ENCODE peak calls at places on chromosome X, in seven cellular contexts. One of them, this sample, is unnamed.

GRCh38 chrX:150848914-150849365 is 49.5 kb downstream of the CD99L2 start:
- DNase-seq in mesenchymal stem cell: no peak
- DNase-seq in mesendoderm: no peak
- DNase-seq in H9: no peak
- DNase-seq in IMR-90: no peak
- DNase-seq in neuronal stem cell: no peak
- DNase-seq in trophoblast cell: peak
- DNase-seq in this sample: no peak

GRCh38 chrX:80223922-80224579 is 196.2 kb upstream of the TENT5D start:
- DNase-seq in mesendoderm: peak
- DNase-seq in H9: no peak
- DNase-seq in IMR-90: no peak
- DNase-seq in trophoblast cell: no peak
- DNase-seq in mesenchymal stem cell: no peak
- DNase-seq in neuronal stem cell: no peak
- DNase-seq in this sample: no peak

GRCh38 chrX:38799995-38800394 is 1.3 kb upstream of the MID1IP1 start:
- DNase-seq in mesenchymal stem cell: no peak
- DNase-seq in trophoblast cell: no peak
- DNase-seq in neuronal stem cell: no peak
- DNase-seq in mesendoderm: no peak
- DNase-seq in H9: no peak
- DNase-seq in IMR-90: no peak
- DNase-seq in this sample: no peak

GRCh38 chrX:11543249-11543648 is 122.5 kb downstream of the ARHGAP6 start:
- DNase-seq in trophoblast cell: no peak
- DNase-seq in neuronal stem cell: no peak
- DNase-seq in mesendoderm: no peak
- DNase-seq in IMR-90: no peak
- DNase-seq in mesenchymal stem cell: no peak
- DNase-seq in H9: no peak
- DNase-seq in this sample: no peak

GRCh38 chrX:85619962-85620361 is 240.5 kb upstream of the POF1B start:
- DNase-seq in IMR-90: no peak
- DNase-seq in mesendoderm: peak
- DNase-seq in mesenchymal stem cell: no peak
- DNase-seq in trophoblast cell: peak
- DNase-seq in H9: peak
- DNase-seq in neuronal stem cell: no peak
- DNase-seq in this sample: no peak

GRCh38 chrX:38805294-38806053 is 4.2 kb downstream of the MID1IP1 start:
- DNase-seq in neuronal stem cell: no peak
- DNase-seq in IMR-90: peak
- DNase-seq in H9: peak
- DNase-seq in trophoblast cell: peak
- DNase-seq in mesendoderm: peak
- DNase-seq in mesenchymal stem cell: peak
- DNase-seq in this sample: no peak

GRCh38 chrX:106168107-106168506 is at the start of gene PWWP3B:
- DNase-seq in H9: peak
- DNase-seq in IMR-90: no peak
- DNase-seq in mesenchymal stem cell: peak
- DNase-seq in neuronal stem cell: peak
- DNase-seq in mesendoderm: peak
- DNase-seq in trophoblast cell: peak
- DNase-seq in this sample: no peak

GRCh38 chrX:133985164-133986007 is at the start of gene GPC3:
- DNase-seq in mesenchymal stem cell: peak
- DNase-seq in IMR-90: peak
- DNase-seq in H9: peak
- DNase-seq in neuronal stem cell: no peak
- DNase-seq in trophoblast cell: peak
- DNase-seq in mesendoderm: peak
- DNase-seq in this sample: peak

GRCh38 chrX:16771483-16772398 is 14.5 kb upstream of the TXLNG start:
- DNase-seq in trophoblast cell: peak
- DNase-seq in IMR-90: peak
- DNase-seq in mesenchymal stem cell: peak
- DNase-seq in H9: peak
- DNase-seq in mesendoderm: peak
- DNase-seq in neuronal stem cell: peak
- DNase-seq in this sample: peak

GRCh38 chrX:19886888-19887531 is 390 bp downstream of the SH3KBP1 start:
- DNase-seq in trophoblast cell: peak
- DNase-seq in IMR-90: no peak
- DNase-seq in H9: no peak
- DNase-seq in mesendoderm: no peak
- DNase-seq in neuronal stem cell: no peak
- DNase-seq in mesenchymal stem cell: no peak
- DNase-seq in this sample: peak

GRCh38 chrX:24210190-24210589 is 60.7 kb downstream of the ZFX start:
- DNase-seq in neuronal stem cell: no peak
- DNase-seq in H9: no peak
- DNase-seq in mesendoderm: no peak
- DNase-seq in trophoblast cell: no peak
- DNase-seq in mesenchymal stem cell: no peak
- DNase-seq in IMR-90: no peak
- DNase-seq in this sample: no peak

GRCh38 chrX:154484255-154485149 is 1.9 kb downstream of the UBL4A start:
- DNase-seq in H9: no peak
- DNase-seq in IMR-90: no peak
- DNase-seq in neuronal stem cell: no peak
- DNase-seq in trophoblast cell: no peak
- DNase-seq in mesendoderm: no peak
- DNase-seq in mesenchymal stem cell: no peak
- DNase-seq in this sample: no peak

GRCh38 chrX:47293106-47293505 is 60.3 kb downstream of the USP11 start:
- DNase-seq in IMR-90: no peak
- DNase-seq in H9: no peak
- DNase-seq in neuronal stem cell: no peak
- DNase-seq in trophoblast cell: peak
- DNase-seq in mesendoderm: no peak
- DNase-seq in mesenchymal stem cell: no peak
- DNase-seq in this sample: no peak

GRCh38 chrX:150152036-150152435 is 211.1 kb upstream of the MAMLD1 start:
- DNase-seq in neuronal stem cell: no peak
- DNase-seq in IMR-90: no peak
- DNase-seq in trophoblast cell: no peak
- DNase-seq in mesendoderm: peak
- DNase-seq in mesenchymal stem cell: no peak
- DNase-seq in H9: no peak
- DNase-seq in this sample: no peak

GRCh38 chrX:12013220-12013619 is 125.1 kb upstream of the FRMPD4 start:
- DNase-seq in mesenchymal stem cell: peak
- DNase-seq in mesendoderm: no peak
- DNase-seq in H9: no peak
- DNase-seq in neuronal stem cell: no peak
- DNase-seq in trophoblast cell: peak
- DNase-seq in IMR-90: peak
- DNase-seq in this sample: no peak

GRCh38 chrX:16786791-16787735 is 797 bp downstream of the TXLNG start:
- DNase-seq in mesenchymal stem cell: no peak
- DNase-seq in H9: no peak
- DNase-seq in IMR-90: no peak
- DNase-seq in mesendoderm: no peak
- DNase-seq in neuronal stem cell: no peak
- DNase-seq in trophoblast cell: no peak
- DNase-seq in this sample: no peak

GRCh38 chrX:35890699-35891098 is 28.8 kb upstream of the CFAP47 start:
- DNase-seq in IMR-90: peak
- DNase-seq in mesenchymal stem cell: peak
- DNase-seq in neuronal stem cell: peak
- DNase-seq in trophoblast cell: peak
- DNase-seq in mesendoderm: peak
- DNase-seq in H9: peak
- DNase-seq in this sample: peak

GRCh38 chrX:38999967-39000745 is 198.9 kb downstream of the MID1IP1 start:
- DNase-seq in neuronal stem cell: no peak
- DNase-seq in mesendoderm: peak
- DNase-seq in IMR-90: peak
- DNase-seq in trophoblast cell: no peak
- DNase-seq in mesenchymal stem cell: peak
- DNase-seq in H9: no peak
- DNase-seq in this sample: no peak

DNA sequence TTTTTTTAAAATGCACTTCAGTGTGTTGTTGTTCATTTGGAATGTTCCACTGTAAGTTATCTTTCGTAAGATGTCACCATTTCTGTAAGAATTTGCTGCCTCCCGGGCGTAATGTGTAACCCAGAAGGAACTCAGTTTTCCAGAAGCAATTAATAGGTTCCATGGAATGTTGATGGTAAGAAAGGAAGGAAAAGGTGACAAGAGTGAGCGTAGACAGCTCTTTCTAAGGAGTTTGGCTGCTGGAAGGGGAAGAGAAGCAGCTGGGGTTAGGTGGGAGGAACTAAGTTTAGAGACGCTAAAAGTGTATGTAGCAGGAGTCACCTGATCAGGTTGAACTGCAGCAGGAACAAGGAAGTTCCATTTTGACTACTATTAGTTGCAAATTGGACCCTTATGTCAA is 35.9 kb downstream of the PNMA5 start:
- DNase-seq in mesendoderm: peak
- DNase-seq in trophoblast cell: peak
- DNase-seq in mesenchymal stem cell: no peak
- DNase-seq in neuronal stem cell: no peak
- DNase-seq in IMR-90: no peak
- DNase-seq in H9: no peak
- DNase-seq in this sample: no peak
- H4K8ac ChIP-seq in mesendoderm: peak
- H4K8ac ChIP-seq in trophoblast cell: peak
- H4K8ac ChIP-seq in mesenchymal stem cell: no peak
- H4K8ac ChIP-seq in neuronal stem cell: no peak
- H4K8ac ChIP-seq in IMR-90: peak
- H4K8ac ChIP-seq in H9: no peak
- H4K8ac ChIP-seq in this sample: peak

DNA sequence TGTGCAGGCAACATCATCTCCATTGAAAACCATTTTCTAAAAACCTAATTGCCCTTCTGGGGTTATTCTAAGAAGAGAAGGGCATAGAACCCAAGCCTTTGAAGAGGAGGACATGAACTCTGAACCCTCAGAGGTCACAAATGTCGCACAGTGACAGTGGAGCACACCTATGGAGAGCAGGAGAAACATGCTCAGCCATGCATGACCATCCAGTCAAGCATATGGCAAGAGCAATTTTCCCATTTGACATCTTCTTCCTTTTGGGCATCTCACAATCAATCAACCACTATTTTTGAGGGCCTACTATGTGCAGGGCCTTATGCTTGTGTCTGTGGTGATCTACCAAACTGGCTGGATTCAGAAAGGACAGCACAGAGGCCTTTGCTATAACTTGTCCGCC is 30.1 kb upstream of the AFF2 start:
- DNase-seq in trophoblast cell: no peak
- DNase-seq in IMR-90: no peak
- DNase-seq in mesendoderm: no peak
- DNase-seq in H9: no peak
- DNase-seq in neuronal stem cell: no peak
- DNase-seq in mesenchymal stem cell: no peak
- DNase-seq in this sample: no peak
- H2BK120ac ChIP-seq in trophoblast cell: no peak
- H2BK120ac ChIP-seq in IMR-90: no peak
- H2BK120ac ChIP-seq in mesendoderm: no peak
- H2BK120ac ChIP-seq in H9: no peak
- H2BK120ac ChIP-seq in neuronal stem cell: no peak
- H2BK120ac ChIP-seq in mesenchymal stem cell: no peak
- H2BK120ac ChIP-seq in this sample: no peak

GRCh38 chrX:119791437-119792231 is at the start of gene RPL39:
- DNase-seq in neuronal stem cell: peak
- DNase-seq in mesendoderm: peak
- DNase-seq in mesenchymal stem cell: peak
- DNase-seq in trophoblast cell: peak
- DNase-seq in IMR-90: peak
- DNase-seq in H9: peak
- DNase-seq in this sample: peak
- H4K8ac ChIP-seq in neuronal stem cell: no peak
- H4K8ac ChIP-seq in mesendoderm: peak
- H4K8ac ChIP-seq in mesenchymal stem cell: peak
- H4K8ac ChIP-seq in trophoblast cell: peak
- H4K8ac ChIP-seq in IMR-90: peak
- H4K8ac ChIP-seq in H9: no peak
- H4K8ac ChIP-seq in this sample: peak

GRCh38 chrX:69104756-69105434 is 60.4 kb downstream of the PJA1 start:
- DNase-seq in IMR-90: no peak
- DNase-seq in neuronal stem cell: no peak
- DNase-seq in trophoblast cell: peak
- DNase-seq in mesendoderm: peak
- DNase-seq in mesenchymal stem cell: no peak
- DNase-seq in H9: no peak
- DNase-seq in this sample: no peak

GRCh38 chrX:69109036-69109663 is 56.1 kb downstream of the PJA1 start:
- DNase-seq in mesendoderm: no peak
- DNase-seq in neuronal stem cell: no peak
- DNase-seq in mesenchymal stem cell: no peak
- DNase-seq in trophoblast cell: no peak
- DNase-seq in IMR-90: no peak
- DNase-seq in H9: no peak
- DNase-seq in this sample: no peak

GRCh38 chrX:69109706-69110635 is 55.3 kb downstream of the PJA1 start:
- DNase-seq in IMR-90: peak
- DNase-seq in mesenchymal stem cell: peak
- DNase-seq in trophoblast cell: peak
- DNase-seq in H9: peak
- DNase-seq in neuronal stem cell: no peak
- DNase-seq in mesendoderm: peak
- DNase-seq in this sample: no peak

GRCh38 chrX:69107747-69108410 is 57.4 kb downstream of the PJA1 start:
- DNase-seq in trophoblast cell: no peak
- DNase-seq in neuronal stem cell: no peak
- DNase-seq in mesendoderm: peak
- DNase-seq in IMR-90: no peak
- DNase-seq in H9: no peak
- DNase-seq in mesenchymal stem cell: no peak
- DNase-seq in this sample: no peak

DNA sequence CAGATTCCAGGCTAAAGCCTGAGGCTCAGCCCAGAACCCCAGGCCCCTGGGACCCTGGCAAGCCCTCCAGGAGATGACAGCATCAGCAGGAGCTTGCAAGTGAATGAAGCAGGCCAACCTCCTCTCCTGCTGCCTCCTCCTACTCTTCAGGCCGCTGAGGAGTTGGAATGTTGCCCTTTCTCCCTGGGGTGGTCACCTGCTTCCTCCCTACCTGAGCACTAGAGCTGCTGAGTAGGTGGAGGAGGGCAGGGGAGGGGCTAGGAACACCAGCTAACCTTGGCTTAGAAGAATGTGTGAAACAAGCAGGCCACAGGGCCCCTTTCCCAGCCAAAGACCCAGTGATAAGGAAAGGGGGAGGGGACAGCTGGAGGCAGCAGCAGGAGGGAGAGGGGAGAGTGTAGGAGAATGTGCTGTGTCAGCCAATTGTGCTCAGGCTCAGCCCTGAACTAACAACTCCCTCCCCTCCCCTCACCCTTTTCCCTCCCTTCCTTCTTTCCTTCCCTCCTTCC is 58.0 kb downstream of the PJA1 start:
- DNase-seq in neuronal stem cell: no peak
- DNase-seq in trophoblast cell: peak
- DNase-seq in mesenchymal stem cell: no peak
- DNase-seq in IMR-90: no peak
- DNase-seq in H9: peak
- DNase-seq in mesendoderm: peak
- DNase-seq in this sample: peak
- H2BK120ac ChIP-seq in neuronal stem cell: peak
- H2BK120ac ChIP-seq in trophoblast cell: no peak
- H2BK120ac ChIP-seq in mesenchymal stem cell: no peak
- H2BK120ac ChIP-seq in IMR-90: no peak
- H2BK120ac ChIP-seq in H9: no peak
- H2BK120ac ChIP-seq in mesendoderm: no peak
- H2BK120ac ChIP-seq in this sample: no peak

GRCh38 chrX:141375011-141375730 is 132.9 kb upstream of the SPANXC start:
- DNase-seq in neuronal stem cell: no peak
- DNase-seq in trophoblast cell: no peak
- DNase-seq in H9: no peak
- DNase-seq in mesendoderm: no peak
- DNase-seq in mesenchymal stem cell: no peak
- DNase-seq in IMR-90: peak
- DNase-seq in this sample: no peak
- H4K8ac ChIP-seq in neuronal stem cell: no peak
- H4K8ac ChIP-seq in trophoblast cell: no peak
- H4K8ac ChIP-seq in H9: no peak
- H4K8ac ChIP-seq in mesendoderm: no peak
- H4K8ac ChIP-seq in mesenchymal stem cell: no peak
- H4K8ac ChIP-seq in IMR-90: no peak
- H4K8ac ChIP-seq in this sample: no peak

This sample was measured in H1.